ENCODE peak calls at places on chromosome 18, in six cellular contexts. L is trophoblast cell, S is IMR-90, F is neuronal stem cell, O is mesendoderm, I is mesenchymal stem cell. R is an unnamed sample.
A peak's percentile ranks its signal among the peaks of the same experiment; 100 is the strongest.

GRCh38 chr18:62384610-62385097 is 59.5 kb downstream of the TNFRSF11A start:
- DNase-seq in L (peak; percentile 84), S (no peak), F (no peak), O (peak; percentile 38), I (peak; percentile 34), R (peak; percentile 56)

GRCh38 chr18:26777316-26778053 is 88.0 kb downstream of the AQP4 start:
- DNase-seq in L (no peak), S (no peak), F (no peak), O (peak; percentile 93), I (no peak), R (peak; percentile 50)

GRCh38 chr18:79385749-79386341 is 9.9 kb upstream of the NFATC1 start:
- DNase-seq in L (no peak), S (no peak), F (no peak), O (no peak), I (no peak), R (peak; percentile 25)

GRCh38 chr18:10127721-10128120 is 213.9 kb downstream of the VAPA start:
- DNase-seq in L (no peak), S (no peak), F (no peak), O (no peak), I (no peak), R (no peak)

GRCh38 chr18:2027026-2027425 is 544.3 kb downstream of the METTL4 start:
- DNase-seq in L (no peak), S (no peak), F (no peak), O (no peak), I (no peak), R (no peak)

GRCh38 chr18:9732031-9732430 is 23.9 kb downstream of the RAB31 start:
- DNase-seq in L (no peak), S (no peak), F (no peak), O (no peak), I (no peak), R (no peak)

GRCh38 chr18:24514439-24514838 is 54.0 kb downstream of the HRH4 start:
- DNase-seq in L (peak; percentile 69), S (peak; percentile 54), F (peak; percentile 9), O (peak; percentile 94), I (peak; percentile 37), R (peak; percentile 50)

GRCh38 chr18:581106-581505 is 926 bp downstream of the CETN1 start:
- DNase-seq in L (no peak), S (no peak), F (no peak), O (no peak), I (no peak), R (no peak)

GRCh38 chr18:35692866-35693265 is 111.3 kb downstream of the GALNT1 start:
- DNase-seq in L (peak; percentile 23), S (no peak), F (no peak), O (no peak), I (no peak), R (no peak)

GRCh38 chr18:59432796-59433195 is 73.7 kb upstream of the LMAN1 start:
- DNase-seq in L (no peak), S (no peak), F (no peak), O (no peak), I (no peak), R (no peak)

GRCh38 chr18:62069556-62069955 is 117.3 kb downstream of the PIGN start:
- DNase-seq in L (no peak), S (peak; percentile 35), F (no peak), O (no peak), I (peak; percentile 32), R (no peak)

GRCh38 chr18:69845588-69846506 is 101.8 kb downstream of the CD226 start:
- DNase-seq in L (no peak), S (peak; percentile 62), F (no peak), O (peak; percentile 57), I (peak; percentile 70), R (no peak)

GRCh38 chr18:49878996-49879585 is 65.8 kb upstream of the ACAA2 start:
- DNase-seq in L (no peak), S (no peak), F (no peak), O (no peak), I (no peak), R (no peak)

GRCh38 chr18:75215663-75216062 is 5.1 kb downstream of the TSHZ1 start:
- DNase-seq in L (no peak), S (no peak), F (no peak), O (no peak), I (no peak), R (no peak)

GRCh38 chr18:68267583-68267982 is 447.3 kb downstream of the TMX3 start:
- DNase-seq in L (peak; percentile 45), S (peak; percentile 90), F (no peak), O (no peak), I (peak; percentile 60), R (no peak)

GRCh38 chr18:55500316-55501086 is 87.5 kb downstream of the TCF4 start:
- DNase-seq in L (peak; percentile 40), S (peak; percentile 92), F (no peak), O (no peak), I (peak; percentile 93), R (no peak)

GRCh38 chr18:75137346-75137877 is 71.5 kb downstream of the PTGR3 start:
- DNase-seq in L (no peak), S (no peak), F (no peak), O (no peak), I (no peak), R (no peak)

GRCh38 chr18:61551586-61551985 is 218.4 kb downstream of the CDH20 start:
- DNase-seq in L (peak; percentile 88), S (peak; percentile 88), F (peak; percentile 65), O (peak; percentile 88), I (peak; percentile 88), R (peak; percentile 49)

GRCh38 chr18:47883771-47884413 is 46.6 kb downstream of the SMAD2 start:
- DNase-seq in L (no peak), S (peak; percentile 76), F (no peak), O (no peak), I (no peak), R (no peak)

GRCh38 chr18:13440277-13441248 is 222.0 kb downstream of the LDLRAD4 start:
- DNase-seq in L (no peak), S (no peak), F (no peak), O (no peak), I (no peak), R (no peak)

GRCh38 chr18:13233746-13234527 is 15.4 kb downstream of the LDLRAD4 start:
- DNase-seq in L (no peak), S (no peak), F (no peak), O (no peak), I (no peak), R (no peak)

GRCh38 chr18:42798606-42799005 is 316.9 kb downstream of the RIT2 start:
- DNase-seq in L (no peak), S (no peak), F (no peak), O (peak; percentile 78), I (peak; percentile 61), R (no peak)

GRCh38 chr18:3478262-3478978 is 28.4 kb downstream of the TGIF1 start:
- DNase-seq in L (no peak), S (no peak), F (no peak), O (no peak), I (no peak), R (no peak)

GRCh38 chr18:39205565-39205964 is 1640.0 kb upstream of the CELF4 start:
- DNase-seq in L (peak; percentile 4), S (no peak), F (no peak), O (no peak), I (peak; percentile 5), R (no peak)

GRCh38 chr18:39211461-39211860 is 1645.9 kb upstream of the CELF4 start:
- DNase-seq in L (peak; percentile 21), S (no peak), F (no peak), O (no peak), I (no peak), R (no peak)

GRCh38 chr18:39209173-39209572 is 1643.6 kb upstream of the CELF4 start:
- DNase-seq in L (no peak), S (no peak), F (no peak), O (no peak), I (no peak), R (no peak)
- H3K23ac ChIP-seq in L (no peak overlapping the region), S (no peak overlapping the region), F (no peak overlapping the region), O (no peak overlapping the region), I (no peak overlapping the region), R (no peak overlapping the region)

GRCh38 chr18:31297248-31297647 is 20.7 kb upstream of the DSG1 start:
- DNase-seq in L (peak; percentile 90), S (no peak), F (no peak), O (peak; percentile 25), I (no peak), R (no peak)

GRCh38 chr18:31291688-31292087 is 26.3 kb upstream of the DSG1 start:
- DNase-seq in L (no peak), S (no peak), F (no peak), O (no peak), I (no peak), R (no peak)

DNA sequence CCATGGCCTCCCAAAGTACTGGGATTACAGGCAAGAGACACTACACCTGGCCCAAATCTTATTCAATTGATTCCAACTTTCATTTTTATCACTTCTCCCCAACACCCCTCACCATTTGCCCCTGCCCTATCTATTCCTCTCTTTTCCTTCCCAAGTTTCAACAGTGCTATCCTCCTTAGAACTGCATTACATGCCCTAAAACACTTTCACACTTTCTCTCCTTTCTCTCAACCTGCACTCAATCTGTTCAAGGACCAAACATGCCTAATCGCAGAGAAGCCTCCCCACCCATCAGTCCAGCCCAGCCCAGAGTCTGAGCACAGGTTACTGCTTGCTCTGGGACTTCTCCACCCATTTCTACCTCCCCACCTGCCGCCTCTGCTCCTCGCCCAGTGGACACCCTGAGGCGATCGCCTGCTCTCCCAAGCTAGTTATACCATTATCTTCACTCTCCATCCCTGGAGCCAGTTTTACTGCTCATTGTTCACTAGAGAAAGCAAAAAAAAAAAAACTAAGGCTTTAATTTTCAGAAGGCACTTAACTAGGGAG is 23.7 kb upstream of the DSG1 start:
- DNase-seq in L (peak; percentile 41), S (no peak), F (no peak), O (no peak), I (no peak), R (no peak)
- H3K23ac ChIP-seq in L (no peak overlapping the region), S (no peak overlapping the region), F (no peak overlapping the region), O (no peak overlapping the region), I (no peak overlapping the region), R (no peak overlapping the region)

GRCh38 chr18:11887305-11888262 is 20.5 kb downstream of the MPPE1 start:
- DNase-seq in L (peak; percentile 94), S (no peak), F (no peak), O (no peak), I (no peak), R (no peak)
- H3K23ac ChIP-seq in L (no peak overlapping the region), S (no peak overlapping the region), F (no peak overlapping the region), O (no peak overlapping the region), I (no peak overlapping the region), R (no peak overlapping the region)

GRCh38 chr18:23136326-23137092 is 1.2 kb downstream of the CABLES1 start:
- DNase-seq in L (peak; percentile 50), S (no peak), F (peak; percentile 23), O (peak; percentile 46), I (peak; percentile 58), R (peak; percentile 41)
- H3K23ac ChIP-seq in L (peak overlapping the region; percentile 23), S (peak overlapping the region; percentile 48), F (peak overlapping the region; percentile 21), O (no peak overlapping the region), I (peak overlapping the region; percentile 96), R (no peak overlapping the region)

GRCh38 chr18:57737661-57738060 is 65.5 kb downstream of the ATP8B1 start:
- DNase-seq in L (peak; percentile 58), S (peak; percentile 99), F (no peak), O (no peak), I (peak; percentile 99), R (no peak)
- H3K23ac ChIP-seq in L (no peak overlapping the region), S (peak overlapping the region; percentile 14), F (no peak overlapping the region), O (no peak overlapping the region), I (no peak overlapping the region), R (no peak overlapping the region)